ENCODE peak calls at places on chromosomes 2 and 18, in ten cellular contexts. S is BE2C, R is RWPE1, K is uterus, Y is stomach, U is prostate gland, O is GM13976, Q is esophagus muscularis mucosa, C is fibroblast of lung, F is psoas muscle. E is an unnamed sample.

GRCh38 chr2:203077458-203077857 is 62.8 kb downstream of the NBEAL1 start:
- DNase-seq in K (no peak), R (peak), C (peak), U (no peak), S (no peak), F (no peak), O (no peak), Y (no peak), Q (no peak), E (no peak)

GRCh38 chr2:9288233-9288632 is 81.6 kb downstream of the ASAP2 start:
- DNase-seq in R (peak), C (peak), S (no peak), K (no peak), Q (no peak), F (no peak), Y (no peak), U (no peak), O (no peak), E (no peak)

GRCh38 chr2:113124984-113125855 is 2.2 kb upstream of the IL1RN start:
- DNase-seq in U (no peak), K (no peak), C (no peak), R (no peak), Q (no peak), O (no peak), S (no peak), F (no peak), Y (no peak), E (no peak)

GRCh38 chr2:66472225-66472843 is 37.4 kb downstream of the MEIS1 start:
- DNase-seq in S (no peak), O (no peak), U (no peak), F (no peak), Y (no peak), C (no peak), R (no peak), Q (no peak), K (no peak), E (no peak)

GRCh38 chr2:52897511-52898085 is 870.0 kb upstream of the CHAC2 start:
- DNase-seq in F (no peak), O (no peak), U (no peak), Q (no peak), K (no peak), C (no peak), Y (no peak), S (no peak), R (no peak), E (no peak)

GRCh38 chr2:120861576-120862191 is 126.0 kb downstream of the GLI2 start:
- DNase-seq in O (no peak), K (no peak), Q (no peak), U (no peak), C (peak), R (no peak), S (no peak), Y (no peak), F (peak), E (no peak)

GRCh38 chr2:32278476-32278853 is 761 bp downstream of the YIPF4 start:
- DNase-seq in K (no peak), C (no peak), Y (no peak), S (no peak), U (no peak), F (no peak), R (peak), Q (no peak), O (no peak), E (no peak)

GRCh38 chr2:59413751-59414570 is 1139.5 kb downstream of the BCL11A start:
- DNase-seq in Q (no peak), O (no peak), K (no peak), S (no peak), F (no peak), C (no peak), R (no peak), U (no peak), Y (no peak), E (no peak)

GRCh38 chr2:24922556-24922955 is 2.5 kb upstream of the ADCY3 start:
- DNase-seq in O (no peak), R (no peak), Q (no peak), C (no peak), U (no peak), Y (no peak), K (no peak), S (no peak), F (no peak), E (no peak)

GRCh38 chr2:24920813-24921441 is 890 bp upstream of the ADCY3 start:
- DNase-seq in O (peak), C (no peak), Y (no peak), R (no peak), Q (no peak), F (no peak), K (no peak), U (no peak), S (no peak), E (peak)

GRCh38 chr2:24919100-24919976 is 699 bp downstream of the ADCY3 start:
- DNase-seq in K (peak), Y (no peak), O (peak), R (peak), S (no peak), U (peak), F (peak), Q (no peak), C (peak), E (peak)

GRCh38 chr2:24918326-24919099 is 1.5 kb downstream of the ADCY3 start:
- DNase-seq in U (no peak), K (no peak), S (no peak), Y (no peak), Q (no peak), C (no peak), F (no peak), O (no peak), R (no peak), E (no peak)

GRCh38 chr2:24919977-24920812 is at the start of gene ADCY3:
- DNase-seq in Y (peak), U (peak), O (peak), R (peak), F (peak), K (peak), C (peak), Q (no peak), S (peak), E (peak)
- TF ChIP-seq CTCF in Y (no peak), U (no peak), O (no peak), R (no peak), F (no peak), K (no peak), C (no peak), Q (no peak), S (no peak), E (no peak)

GRCh38 chr18:43420950-43421349 is 143.7 kb upstream of the SYT4 start:
- DNase-seq in Q (no peak), K (no peak), F (no peak), S (no peak), R (no peak), U (no peak), O (no peak), Y (no peak), C (no peak), E (no peak)
- TF ChIP-seq CTCF in Q (no peak), K (no peak), F (no peak), S (peak), R (no peak), U (no peak), O (no peak), Y (no peak), C (no peak), E (no peak)

GRCh38 chr2:210768329-210768910 is 212.0 kb downstream of the CPS1 start:
- DNase-seq in O (no peak), Y (no peak), C (no peak), K (no peak), F (no peak), S (no peak), U (no peak), R (no peak), Q (no peak), E (no peak)
- TF ChIP-seq CTCF in O (no peak), Y (no peak), C (no peak), K (no peak), F (no peak), S (no peak), U (no peak), R (no peak), Q (no peak), E (no peak)

GRCh38 chr2:83196225-83196624 is 1262.9 kb downstream of the SUCLG1 start:
- DNase-seq in S (no peak), R (peak), K (no peak), U (no peak), C (peak), F (no peak), Q (no peak), O (no peak), Y (no peak), E (no peak)
- TF ChIP-seq CTCF in S (peak), R (peak), K (no peak), U (no peak), C (peak), F (peak), Q (peak), O (no peak), Y (peak), E (peak)

GRCh38 chr2:41109744-41110143 is 657.9 kb upstream of the SLC8A1 start:
- DNase-seq in Y (no peak), S (no peak), U (no peak), C (no peak), F (no peak), K (no peak), R (no peak), O (no peak), Q (no peak), E (no peak)
- TF ChIP-seq CTCF in Y (no peak), S (no peak), U (no peak), C (no peak), F (no peak), K (no peak), R (no peak), O (no peak), Q (no peak), E (no peak)

DNA sequence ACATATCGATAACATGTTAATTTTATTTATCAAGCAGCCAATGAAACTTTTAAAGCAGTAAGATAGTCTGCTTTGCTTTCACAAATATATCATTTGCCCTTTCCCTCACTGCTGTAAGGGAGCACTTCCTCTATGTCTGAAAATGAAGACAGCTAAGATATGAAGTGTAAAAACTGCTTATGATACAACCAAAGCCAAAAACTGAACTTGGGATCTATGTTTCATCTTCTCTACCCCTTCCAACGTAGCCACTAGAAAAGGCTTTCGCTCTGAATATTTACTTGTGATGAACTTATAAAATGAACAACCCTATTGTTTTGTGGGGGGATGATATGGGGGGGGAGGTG is 140.3 kb downstream of the TCF4 start:
- DNase-seq in Q (no peak), C (no peak), K (no peak), R (no peak), U (no peak), F (no peak), O (no peak), S (no peak), Y (no peak), E (no peak)
- TF ChIP-seq CTCF in Q (no peak), C (no peak), K (no peak), R (no peak), U (no peak), F (no peak), O (no peak), S (no peak), Y (no peak), E (no peak)

DNA sequence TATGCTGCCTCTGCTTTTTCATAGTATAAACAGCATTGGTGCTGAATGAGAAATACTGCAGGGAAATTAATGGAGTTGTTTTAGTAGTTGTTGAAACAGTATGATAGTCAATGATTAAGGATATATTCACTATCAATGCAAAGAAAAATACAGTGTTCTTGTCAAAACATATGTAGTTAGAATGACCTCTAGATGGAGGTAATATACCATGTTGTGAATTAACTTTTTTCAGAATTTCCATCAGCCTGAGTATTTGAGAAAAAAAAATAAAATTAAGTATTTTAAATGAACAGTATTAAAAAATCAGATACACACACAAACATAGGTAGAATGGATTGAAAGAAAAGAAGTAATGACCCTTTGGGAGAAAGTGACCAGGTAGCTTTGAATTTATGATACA is 59.5 kb downstream of the RMDN2 start:
- DNase-seq in U (no peak), F (no peak), K (no peak), O (no peak), R (no peak), Q (no peak), S (no peak), C (peak), Y (no peak), E (no peak)
- TF ChIP-seq CTCF in U (no peak), F (no peak), K (peak), O (no peak), R (peak), Q (no peak), S (no peak), C (no peak), Y (no peak), E (peak)

E was measured in activated CD8-positive, alpha-beta T cell treated with anti-CD3 and anti-CD28 coated beads for 36 hours.